ENCODE peak calls at places on chromosomes 5 and 9, in five cellular contexts. U, L, V, S and O are unnamed samples.

GRCh38 chr9:114177423-114178064 is 22.2 kb downstream of the COL27A1 start:
- DNase-seq in U (no peak), L (no peak), V (no peak), S (no peak), O (no peak)

GRCh38 chr5:103562453-103563157 is at the start of gene NUDT12:
- DNase-seq in U (peak; percentile 81), L (peak; percentile 95), V (peak; percentile 71), S (peak; percentile 64), O (peak; percentile 51)

GRCh38 chr5:144369001-144369400 is 198.3 kb downstream of the KCTD16 start:
- DNase-seq in U (no peak), L (no peak), V (no peak), S (no peak), O (no peak)

GRCh38 chr9:93968451-93969327 is 13.5 kb upstream of the BARX1 start:
- DNase-seq in U (no peak), L (peak; percentile 60), V (no peak), S (peak; percentile 6), O (no peak)

GRCh38 chr5:126633552-126633951 is 32.8 kb downstream of the PHAX start:
- DNase-seq in U (no peak), L (no peak), V (no peak), S (no peak), O (no peak)

GRCh38 chr5:107474724-107475489 is 195.8 kb downstream of the EFNA5 start:
- DNase-seq in U (no peak), L (no peak), V (no peak), S (no peak), O (no peak)

GRCh38 chr5:175035882-175036533 is 311.6 kb downstream of the MSX2 start:
- DNase-seq in U (no peak), L (peak; percentile 51), V (no peak), S (no peak), O (no peak)

GRCh38 chr5:149684371-149684770 is 45.7 kb upstream of the PPARGC1B start:
- DNase-seq in U (no peak), L (no peak), V (no peak), S (no peak), O (no peak)

GRCh38 chr9:23326597-23326996 is 499.4 kb downstream of the ELAVL2 start:
- DNase-seq in U (no peak), L (no peak), V (no peak), S (no peak), O (no peak)

GRCh38 chr9:35645736-35646582 is 4.8 kb downstream of the SIT1 start:
- DNase-seq in U (peak; percentile 44), L (peak; percentile 91), V (peak; percentile 62), S (peak; percentile 24), O (no peak)

GRCh38 chr5:144219869-144220268 is 49.2 kb downstream of the KCTD16 start:
- DNase-seq in U (no peak), L (no peak), V (no peak), S (no peak), O (no peak)

GRCh38 chr5:41195228-41195627 is 18.1 kb downstream of the C6 start:
- DNase-seq in U (no peak), L (no peak), V (no peak), S (no peak), O (no peak)

GRCh38 chr5:45737153-45737552 is 41.0 kb upstream of the HCN1 start:
- DNase-seq in U (no peak), L (no peak), V (no peak), S (no peak), O (no peak)

GRCh38 chr9:87578625-87579024 is 81.0 kb downstream of the DAPK1 start:
- DNase-seq in U (no peak), L (no peak), V (no peak), S (no peak), O (no peak)
- TF ChIP-seq CTCF in U (no peak), L (no peak), V (no peak), S (no peak), O (no peak)

GRCh38 chr9:14660721-14661120 is 32.5 kb downstream of the ZDHHC21 start:
- DNase-seq in U (no peak), L (no peak), V (no peak), S (no peak), O (no peak)
- TF ChIP-seq CTCF in U (no peak), L (no peak), V (no peak), S (no peak), O (no peak)

GRCh38 chr5:139368613-139369012 is 14.5 kb downstream of the SLC23A1 start:
- DNase-seq in U (no peak), L (no peak), V (no peak), S (no peak), O (no peak)
- TF ChIP-seq CTCF in U (no peak), L (peak; percentile 40), V (no peak), S (peak; percentile 37), O (no peak)

GRCh38 chr5:167030500-167031120 is 1260.8 kb upstream of the WWC1 start:
- DNase-seq in U (peak; percentile 60), L (peak; percentile 94), V (no peak), S (no peak), O (no peak)
- TF ChIP-seq CTCF in U (peak; percentile 76), L (peak; percentile 89), V (no peak), S (peak; percentile 35), O (peak; percentile 33)

GRCh38 chr5:135878156-135878620 is 17.5 kb downstream of the IL9 start:
- DNase-seq in U (no peak), L (no peak), V (no peak), S (no peak), O (no peak)

GRCh38 chr5:135881244-135881643 is 14.4 kb downstream of the IL9 start:
- DNase-seq in U (no peak), L (no peak), V (no peak), S (no peak), O (no peak)

GRCh38 chr5:135879591-135879990 is 16.1 kb downstream of the IL9 start:
- DNase-seq in U (no peak), L (no peak), V (no peak), S (no peak), O (no peak)

GRCh38 chr5:135880801-135881200 is 14.8 kb downstream of the IL9 start:
- DNase-seq in U (no peak), L (no peak), V (no peak), S (no peak), O (no peak)

DNA sequence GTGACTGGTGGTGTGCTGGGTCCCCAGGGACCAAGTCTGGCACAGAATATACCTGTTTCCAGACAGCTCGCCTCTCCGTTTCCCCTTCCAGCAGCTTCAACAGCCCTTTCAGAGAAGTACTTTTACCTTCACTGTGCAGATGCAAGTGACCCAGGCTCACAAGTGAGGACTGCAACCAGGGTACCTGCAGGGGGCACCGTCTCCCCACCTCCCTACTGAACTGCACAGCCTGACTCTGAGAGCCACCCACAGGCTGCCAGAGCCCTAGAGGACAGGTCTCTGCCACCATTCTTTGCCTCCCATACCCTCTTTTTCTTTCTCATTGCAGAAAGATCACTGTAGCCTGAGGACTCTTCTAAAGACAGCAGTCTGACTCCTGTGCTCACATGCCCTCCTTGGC is 15.4 kb downstream of the IL9 start:
- DNase-seq in U (peak; percentile 44), L (peak; percentile 88), V (no peak), S (peak; percentile 32), O (no peak)
- TF ChIP-seq CTCF in U (peak; percentile 31), L (peak; percentile 83), V (no peak), S (no peak), O (peak; percentile 40)

DNA sequence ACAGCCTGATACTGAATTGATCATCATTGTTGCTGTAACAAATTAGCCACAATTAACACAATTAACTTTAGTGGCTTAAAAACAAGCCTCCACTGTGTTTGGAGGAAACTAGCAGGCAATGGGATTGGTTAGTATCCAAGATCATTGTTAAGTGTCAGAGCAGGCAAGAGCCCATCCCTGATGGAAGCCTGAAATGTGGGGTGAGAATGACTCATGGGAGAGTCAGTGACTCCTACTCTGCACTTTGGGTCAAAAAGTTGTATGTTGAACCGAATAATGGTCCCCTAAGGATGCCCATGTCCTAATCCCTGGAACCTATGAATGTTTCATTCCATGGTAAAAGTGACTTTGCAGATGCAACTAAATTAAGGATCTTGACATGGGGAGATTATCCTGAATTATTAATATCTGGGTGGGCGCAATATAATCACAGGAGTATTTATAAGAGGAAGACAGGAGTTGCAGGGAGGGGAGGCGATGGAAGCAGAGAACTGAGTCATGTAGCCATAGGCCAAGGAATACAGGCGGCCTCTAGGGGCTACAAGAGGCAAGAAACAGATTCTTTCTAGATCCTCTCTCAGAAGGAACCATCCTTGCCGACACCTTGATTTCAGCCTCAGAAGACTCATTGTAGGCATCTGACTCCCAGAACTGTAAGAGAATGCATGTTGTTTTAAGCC is 28.8 kb downstream of the ALG2 start:
- DNase-seq in U (no peak), L (no peak), V (no peak), S (no peak), O (no peak)
- TF ChIP-seq CTCF in U (no peak), L (peak; percentile 69), V (no peak), S (no peak), O (peak; percentile 38)

GRCh38 chr5:74587300-74587699 is 53.2 kb downstream of the ENC1 start:
- DNase-seq in U (peak; percentile 7), L (no peak), V (no peak), S (no peak), O (no peak)

GRCh38 chr5:74586831-74587230 is 53.7 kb downstream of the ENC1 start:
- DNase-seq in U (no peak), L (no peak), V (no peak), S (no peak), O (no peak)

GRCh38 chr5:74588415-74588814 is 52.1 kb downstream of the ENC1 start:
- DNase-seq in U (no peak), L (no peak), V (no peak), S (no peak), O (no peak)

GRCh38 chr5:74587895-74588294 is 52.6 kb downstream of the ENC1 start:
- DNase-seq in U (no peak), L (no peak), V (no peak), S (no peak), O (no peak)

DNA sequence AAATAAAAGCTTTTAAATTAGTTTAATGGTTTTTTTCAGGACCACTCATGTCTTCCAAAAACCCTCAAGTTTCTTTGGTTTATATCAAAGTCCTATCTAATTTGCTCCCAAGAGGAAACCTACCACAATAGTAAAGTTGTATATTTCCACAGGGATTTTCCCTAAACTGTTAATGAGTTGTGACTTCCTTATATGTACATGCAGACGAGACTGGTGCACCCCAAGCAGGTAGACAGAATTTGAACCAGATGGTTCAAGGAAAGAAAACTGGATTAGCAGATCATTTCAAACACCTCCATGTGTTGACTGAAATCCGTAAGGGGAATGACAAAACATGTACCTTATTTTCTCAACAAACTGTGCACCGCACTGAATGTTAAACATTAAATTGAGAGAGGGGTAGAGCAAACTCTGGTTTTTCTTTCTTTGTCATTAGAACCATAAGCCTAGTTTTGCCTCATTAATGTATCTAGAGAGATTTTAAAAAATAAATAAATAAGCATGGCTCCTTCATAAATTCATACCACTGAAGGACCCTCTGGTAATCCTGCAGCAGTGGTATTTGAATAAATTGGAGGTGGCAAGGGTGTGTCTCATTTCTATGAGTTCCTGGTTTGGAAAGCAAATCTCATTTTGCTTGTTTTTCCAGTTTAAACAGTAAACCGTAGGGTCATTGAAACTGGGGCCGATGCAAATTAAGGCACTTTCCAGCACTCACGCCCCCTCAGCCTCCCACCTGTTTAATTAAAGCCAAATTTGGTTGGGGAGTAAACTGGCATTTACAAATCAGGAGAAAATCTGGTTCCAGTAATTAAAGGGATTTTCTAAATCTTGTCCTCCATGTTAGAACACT is 51.1 kb downstream of the ENC1 start:
- DNase-seq in U (no peak), L (no peak), V (no peak), S (no peak), O (no peak)
- TF ChIP-seq CTCF in U (no peak), L (no peak), V (no peak), S (no peak), O (no peak)